ENCODE peak calls at places on chromosomes 3 and 15, in ten cellular contexts. T is mucosa of descending colon; K is A549; L is sigmoid colon; J is mammary epithelial cell; V is CD4-positive, alpha-beta T cell; M is epithelial cell of esophagus; O is astrocyte of the spinal cord; X is HFF-Myc; U is brain microvascular endothelial cell. F is an unnamed sample.
A peak's percentile ranks its signal among the peaks of the same experiment; 100 is the strongest.

GRCh38 chr3:81989274-81989673 is 227.8 kb upstream of the GBE1 start:
- DNase-seq in T (no peak), K (no peak), L (no peak), J (no peak), V (no peak), M (no peak), O (no peak), X (no peak), U (no peak), F (no peak)

GRCh38 chr3:100268986-100269385 is 8.2 kb downstream of the TBC1D23 start:
- DNase-seq in T (no peak), K (no peak), L (no peak), J (no peak), V (no peak), M (no peak), O (no peak), X (no peak), U (no peak), F (no peak)

GRCh38 chr15:70752142-70752754 is 11.1 kb downstream of the UACA start:
- DNase-seq in T (peak; percentile 35), K (no peak), L (no peak), J (no peak), V (peak; percentile 3), M (no peak), O (peak; percentile 76), X (no peak), U (no peak), F (no peak)

GRCh38 chr3:17645074-17645698 is 97.2 kb downstream of the TBC1D5 start:
- DNase-seq in T (peak; percentile 73), K (peak; percentile 71), L (no peak), J (peak; percentile 55), V (no peak), M (peak; percentile 78), O (peak; percentile 73), X (peak; percentile 24), U (peak; percentile 66), F (peak; percentile 59)

GRCh38 chr3:75985432-75985831 is 200.1 kb upstream of the ZNF717 start:
- DNase-seq in T (no peak), K (no peak), L (no peak), J (no peak), V (no peak), M (no peak), O (no peak), X (no peak), U (no peak), F (no peak)

GRCh38 chr3:71585126-71585525 is 1.6 kb upstream of the FOXP1 start:
- DNase-seq in T (peak; percentile 26), K (peak; percentile 11), L (no peak), J (no peak), V (no peak), M (no peak), O (peak; percentile 38), X (no peak), U (no peak), F (no peak)

GRCh38 chr3:66431494-66431893 is 69.3 kb downstream of the LRIG1 start:
- DNase-seq in T (no peak), K (no peak), L (no peak), J (peak; percentile 5), V (no peak), M (no peak), O (peak; percentile 81), X (no peak), U (peak; percentile 72), F (no peak)

GRCh38 chr3:158679547-158680000 is 7.1 kb upstream of the LXN start:
- DNase-seq in T (no peak), K (no peak), L (no peak), J (peak; percentile 17), V (no peak), M (peak; percentile 9), O (peak; percentile 49), X (no peak), U (no peak), F (no peak)

GRCh38 chr3:73188707-73189106 is 127.2 kb downstream of the EBLN2 start:
- DNase-seq in T (no peak), K (no peak), L (no peak), J (no peak), V (no peak), M (no peak), O (no peak), X (no peak), U (no peak), F (no peak)

GRCh38 chr3:73192036-73192738 is 130.7 kb downstream of the EBLN2 start:
- DNase-seq in T (peak; percentile 3), K (peak; percentile 19), L (no peak), J (no peak), V (no peak), M (peak; percentile 8), O (no peak), X (no peak), U (no peak), F (no peak)
- TF ChIP-seq CTCF in T (no peak), K (no peak), L (no peak), J (peak; percentile 32), V (no peak), M (peak; percentile 25), O (no peak), X (peak; percentile 25), U (peak; percentile 14), F (peak; percentile 54)

DNA sequence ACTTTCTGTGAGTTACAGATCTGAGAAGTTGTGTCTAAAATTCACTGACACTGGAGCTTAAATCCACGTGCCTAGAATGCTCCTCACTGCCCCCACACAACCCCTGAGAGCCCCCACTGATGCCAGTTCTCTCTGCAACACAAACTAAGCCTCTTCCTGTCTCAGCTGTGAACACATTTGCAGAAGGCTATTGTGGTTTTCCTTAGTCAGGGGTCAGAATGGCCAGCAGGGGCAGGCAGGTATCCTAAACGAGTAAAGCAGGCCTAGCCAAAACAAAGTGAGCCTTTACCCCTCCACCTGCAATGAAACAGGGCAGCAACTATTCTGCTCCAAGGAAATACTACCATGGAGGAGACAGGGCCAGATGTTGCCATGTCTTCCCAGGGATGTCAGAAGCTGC is 78.6 kb downstream of the FHIT start:
- DNase-seq in T (no peak), K (no peak), L (no peak), J (no peak), V (no peak), M (no peak), O (no peak), X (no peak), U (no peak), F (no peak)
- TF ChIP-seq CTCF in T (no peak), K (no peak), L (no peak), J (no peak), V (no peak), M (no peak), O (no peak), X (no peak), U (peak; percentile 13), F (no peak)

DNA sequence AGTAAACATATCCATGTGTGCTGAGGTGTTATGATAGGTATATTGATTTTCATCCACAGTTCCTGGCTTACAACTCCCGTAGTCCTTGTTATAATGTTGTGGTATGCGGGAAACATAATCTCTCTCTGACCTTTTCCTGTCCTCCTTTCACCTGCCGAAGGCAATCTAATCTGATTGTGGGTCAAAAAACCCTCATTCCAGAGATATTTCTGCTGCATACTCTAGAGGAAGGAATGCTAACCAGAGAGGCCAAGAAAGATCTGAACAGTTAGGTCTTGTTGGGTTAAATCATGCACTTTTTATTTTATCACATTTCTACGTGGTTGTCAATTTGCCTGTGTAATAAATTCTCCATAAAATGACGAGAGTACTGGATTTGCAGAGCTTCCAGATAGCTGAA is 383.5 kb upstream of the SEMA6D start:
- DNase-seq in T (no peak), K (no peak), L (no peak), J (no peak), V (no peak), M (no peak), O (no peak), X (no peak), U (peak; percentile 9), F (no peak)
- TF ChIP-seq CTCF in T (no peak), K (no peak), L (no peak), J (no peak), V (no peak), M (no peak), O (no peak), X (no peak), U (no peak), F (no peak)

GRCh38 chr3:123781571-123782275 is 102.4 kb downstream of the MYLK start:
- DNase-seq in T (no peak), K (no peak), L (no peak), J (no peak), V (no peak), M (no peak), O (peak; percentile 37), X (no peak), U (no peak), F (no peak)

GRCh38 chr3:123780656-123781055 is 103.5 kb downstream of the MYLK start:
- DNase-seq in T (no peak), K (no peak), L (no peak), J (peak; percentile 35), V (no peak), M (no peak), O (no peak), X (no peak), U (no peak), F (no peak)

GRCh38 chr3:123782488-123782887 is 101.6 kb downstream of the MYLK start:
- DNase-seq in T (no peak), K (no peak), L (no peak), J (no peak), V (no peak), M (no peak), O (no peak), X (no peak), U (no peak), F (no peak)

GRCh38 chr3:123779646-123780231 is 104.4 kb downstream of the MYLK start:
- DNase-seq in T (no peak), K (no peak), L (no peak), J (no peak), V (no peak), M (no peak), O (no peak), X (no peak), U (no peak), F (no peak)

DNA sequence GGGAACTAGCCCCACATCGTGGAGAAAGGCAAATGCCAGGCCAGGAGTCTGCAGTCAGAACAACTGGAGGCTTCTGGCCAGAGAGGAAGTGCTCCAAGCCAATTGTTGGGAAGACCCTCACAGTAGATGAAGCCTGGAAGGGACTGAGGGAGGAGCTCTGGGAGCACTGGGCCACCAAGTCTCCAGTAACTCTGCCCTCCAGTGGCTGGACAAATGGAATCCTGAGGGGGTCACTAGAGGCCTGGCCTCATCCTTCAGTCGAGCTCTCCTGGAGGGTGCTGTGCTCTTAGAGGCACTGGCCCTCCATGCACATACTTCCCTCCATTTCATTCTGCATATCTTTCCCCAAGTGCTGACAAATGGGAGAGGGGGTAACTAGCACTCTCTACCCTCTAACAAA is 103.0 kb downstream of the MYLK start:
- DNase-seq in T (no peak), K (no peak), L (no peak), J (no peak), V (no peak), M (no peak), O (no peak), X (no peak), U (no peak), F (no peak)
- TF ChIP-seq CTCF in T (no peak), K (no peak), L (no peak), J (peak; percentile 12), V (no peak), M (no peak), O (no peak), X (peak; percentile 4), U (peak; percentile 22), F (peak; percentile 16)

F was measured in foreskin keratinocyte.